ENCODE peak calls at places on chromosomes 4 and X, in ten cellular contexts. M is stimulated activated CD4-positive, alpha-beta T cell treated with anti-CD3 and anti-CD28 coated beads, Interleukin-15, amount 100 ng/mL, for 24 hours; D is ureter; H is A549; L is lower lobe of right lung; G is astrocyte of the spinal cord; U is posterior cingulate gyrus; J is Karpas-422; R is kidney epithelial cell; E is activated gamma-delta T cell treated with Interleukin-2 at 50 U/mL for 16 hours. A is an unnamed sample.

GRCh38 chr4:20422398-20422797 is 170.7 kb downstream of the SLIT2 start:
- DNase-seq in M (peak), D (peak), H (peak), L (no peak), G (peak), U (no peak), J (peak), R (peak), E (no peak), A (peak)

GRCh38 chr4:24686866-24687672 is 102.7 kb upstream of the DHX15 start:
- DNase-seq in M (peak), D (no peak), H (peak), L (peak), G (no peak), U (peak), J (peak), R (no peak), E (no peak), A (peak)

GRCh38 chr4:113845138-113845537 is 83.6 kb upstream of the CAMK2D start:
- DNase-seq in M (no peak), D (no peak), H (no peak), L (no peak), G (no peak), U (no peak), J (peak), R (no peak), E (no peak), A (no peak)

GRCh38 chrX:28997716-28998115 is 410.5 kb downstream of the IL1RAPL1 start:
- DNase-seq in M (no peak), D (no peak), H (no peak), L (no peak), G (peak), U (no peak), J (no peak), R (no peak), E (no peak), A (no peak)

GRCh38 chr4:82784615-82785247 is 13.9 kb downstream of the SCD5 start:
- DNase-seq in M (no peak), D (no peak), H (no peak), L (no peak), G (peak), U (no peak), J (peak), R (no peak), E (no peak), A (no peak)

GRCh38 chrX:26442340-26442739 is 226.4 kb downstream of the MAGEB5 start:
- DNase-seq in M (no peak), D (no peak), H (peak), L (no peak), G (peak), U (no peak), J (peak), R (no peak), E (no peak), A (no peak)

GRCh38 chrX:11138498-11139390 is 27.6 kb downstream of the HCCS start:
- DNase-seq in M (no peak), D (no peak), H (no peak), L (no peak), G (no peak), U (peak), J (peak), R (no peak), E (no peak), A (no peak)

GRCh38 chr4:105140684-105141490 is 5.8 kb upstream of the TET2 start:
- DNase-seq in M (peak), D (no peak), H (peak), L (no peak), G (peak), U (no peak), J (peak), R (no peak), E (peak), A (peak)

GRCh38 chr4:107213410-107213809 is 177.3 kb upstream of the DKK2 start:
- DNase-seq in M (no peak), D (no peak), H (no peak), L (no peak), G (no peak), U (no peak), J (no peak), R (no peak), E (no peak), A (no peak)

GRCh38 chr4:157804986-157805385 is 367.8 kb downstream of the GASK1B start:
- DNase-seq in M (no peak), D (no peak), H (peak), L (no peak), G (peak), U (no peak), J (no peak), R (peak), E (no peak), A (no peak)

GRCh38 chr4:2241410-2242353 is at the start of the genes HAUS3 and POLN:
- DNase-seq in M (peak), D (peak), H (peak), L (peak), G (peak), U (peak), J (peak), R (peak), E (peak), A (peak)

GRCh38 chr4:27472364-27472763 is 611.7 kb downstream of the STIM2 start:
- DNase-seq in M (no peak), D (no peak), H (no peak), L (no peak), G (no peak), U (no peak), J (no peak), R (no peak), E (no peak), A (no peak)

GRCh38 chrX:12327836-12328235 is 189.6 kb downstream of the FRMPD4 start:
- DNase-seq in M (no peak), D (no peak), H (no peak), L (no peak), G (no peak), U (no peak), J (no peak), R (no peak), E (no peak), A (no peak)

GRCh38 chr4:7358100-7358735 is 76.5 kb downstream of the PSAPL1 start:
- DNase-seq in M (no peak), D (no peak), H (peak), L (no peak), G (peak), U (peak), J (no peak), R (peak), E (no peak), A (no peak)

GRCh38 chrX:55908685-55909212 is 191.2 kb downstream of the RRAGB start:
- DNase-seq in M (peak), D (no peak), H (peak), L (no peak), G (peak), U (no peak), J (no peak), R (no peak), E (no peak), A (peak)

GRCh38 chr4:134160211-134160610 is 41.4 kb downstream of the PABPC4L start:
- DNase-seq in M (no peak), D (no peak), H (no peak), L (no peak), G (no peak), U (no peak), J (no peak), R (no peak), E (no peak), A (no peak)

GRCh38 chr4:10097906-10098769 is 18.5 kb downstream of the WDR1 start:
- DNase-seq in M (no peak), D (no peak), H (no peak), L (no peak), G (no peak), U (no peak), J (no peak), R (no peak), E (no peak), A (no peak)

GRCh38 chr4:90979551-90979950 is 852.4 kb downstream of the CCSER1 start:
- DNase-seq in M (no peak), D (no peak), H (no peak), L (no peak), G (no peak), U (no peak), J (no peak), R (no peak), E (no peak), A (no peak)

GRCh38 chr4:2834001-2834921 is 9.4 kb upstream of the ADD1 start:
- DNase-seq in M (no peak), D (peak), H (no peak), L (peak), G (no peak), U (peak), J (no peak), R (no peak), E (no peak), A (no peak)

GRCh38 chr4:150988238-150988637 is 26.8 kb downstream of the LRBA start:
- DNase-seq in M (no peak), D (no peak), H (no peak), L (no peak), G (no peak), U (no peak), J (no peak), R (no peak), E (no peak), A (no peak)

GRCh38 chrX:152897216-152898144 is at the start of gene ZNF185:
- DNase-seq in M (peak), D (peak), H (peak), L (peak), G (peak), U (peak), J (no peak), R (no peak), E (no peak), A (peak)

GRCh38 chr4:38489924-38490639 is 173.9 kb upstream of the KLF3 start:
- DNase-seq in M (peak), D (no peak), H (peak), L (no peak), G (peak), U (peak), J (no peak), R (no peak), E (no peak), A (peak)

GRCh38 chr4:73396993-73397972 is 6.8 kb upstream of the ALB start:
- DNase-seq in M (no peak), D (no peak), H (no peak), L (no peak), G (no peak), U (no peak), J (no peak), R (no peak), E (no peak), A (no peak)

GRCh38 chr4:162010362-162010761 is 153.4 kb downstream of the FSTL5 start:
- DNase-seq in M (no peak), D (no peak), H (no peak), L (no peak), G (no peak), U (no peak), J (no peak), R (no peak), E (no peak), A (no peak)

GRCh38 chr4:89108068-89108467 is 3.3 kb upstream of the TIGD2 start:
- DNase-seq in M (no peak), D (no peak), H (peak), L (no peak), G (no peak), U (no peak), J (no peak), R (no peak), E (no peak), A (no peak)

GRCh38 chr4:6731301-6731641 is 15.3 kb downstream of the BLOC1S4 start:
- DNase-seq in M (no peak), D (no peak), H (no peak), L (no peak), G (no peak), U (no peak), J (no peak), R (no peak), E (no peak), A (no peak)

GRCh38 chr4:73653695-73654106 is 33.5 kb upstream of the RASSF6 start:
- DNase-seq in M (peak), D (no peak), H (peak), L (peak), G (peak), U (peak), J (peak), R (no peak), E (no peak), A (peak)

A was measured in colonic mucosa.